ENCODE peak calls at places on chromosomes 13 and 19, in six cellular contexts. F is stimulated activated CD4-positive, alpha-beta T cell treated with anti-CD3 and anti-CD28 coated beads, Interleukin-1b, Interleukin-23, amount 100 ng/mL, for 24 hours; K is NAMALWA; C is activated CD8-positive, alpha-beta memory T cell treated with anti-CD3 and anti-CD28 coated beads, Interleukin-2, amount 50 U/mL, for 4 hours; O is progenitor cell of endocrine pancreas; P is NCI-H187. Y is an unnamed sample.

GRCh38 chr13:113930711-113931637 is 42.9 kb downstream of the C13orf46 start:
- DNase-seq in F (no peak), K (no peak), C (peak; percentile 68), O (no peak), P (no peak), Y (peak; percentile 83)

GRCh38 chr13:70856025-70856424 is 747.8 kb upstream of the KLHL1 start:
- DNase-seq in F (no peak), K (no peak), C (no peak), O (no peak), P (no peak), Y (no peak)

GRCh38 chr19:17719730-17720486 is 628 bp downstream of the MAP1S start:
- DNase-seq in F (no peak), K (no peak), C (peak; percentile 67), O (no peak), P (no peak), Y (peak; percentile 37)

GRCh38 chr13:31625115-31625514 is 114.2 kb upstream of the RXFP2 start:
- DNase-seq in F (no peak), K (no peak), C (no peak), O (no peak), P (no peak), Y (no peak)

GRCh38 chr19:39631178-39631577 is 24.5 kb upstream of the LGALS16 start:
- DNase-seq in F (no peak), K (no peak), C (no peak), O (no peak), P (no peak), Y (no peak)

GRCh38 chr13:50389726-50390125 is 374.5 kb downstream of the KCNRG start:
- DNase-seq in F (no peak), K (no peak), C (no peak), O (no peak), P (no peak), Y (no peak)

GRCh38 chr13:83220241-83220640 is 662.0 kb downstream of the SLITRK1 start:
- DNase-seq in F (no peak), K (no peak), C (no peak), O (no peak), P (no peak), Y (no peak)

GRCh38 chr13:102757006-102757405 is 16.6 kb downstream of the TEX30 start:
- DNase-seq in F (no peak), K (no peak), C (no peak), O (no peak), P (no peak), Y (no peak)